ENCODE peak calls at places on chromosomes 5 and 9, in ten cellular contexts. X, O, U, E, I, H, L, N, C and K are unnamed samples.

GRCh38 chr9:95570150-95570549 is 53.4 kb upstream of the PTCH1 start:
- DNase-seq in X (no peak), O (no peak), U (peak; percentile 13), E (no peak), I (no peak), H (no peak), L (no peak), N (peak; percentile 39), C (no peak), K (no peak)

GRCh38 chr5:178196986-178197385 is 7.3 kb upstream of the HNRNPAB start:
- DNase-seq in X (no peak), O (no peak), U (no peak), E (no peak), I (no peak), H (no peak), L (no peak), N (no peak), C (no peak), K (no peak)

GRCh38 chr9:137589441-137590122 is 730 bp downstream of the ZMYND19 start:
- DNase-seq in X (no peak), O (no peak), U (peak; percentile 20), E (peak; percentile 40), I (peak; percentile 49), H (no peak), L (no peak), N (no peak), C (peak; percentile 39), K (peak; percentile 45)

GRCh38 chr9:121686930-121687541 is 35.6 kb downstream of the DAB2IP start:
- DNase-seq in X (peak; percentile 71), O (peak; percentile 78), U (peak; percentile 79), E (peak; percentile 77), I (peak; percentile 77), H (peak; percentile 87), L (peak; percentile 74), N (peak; percentile 71), C (peak; percentile 74), K (peak; percentile 88)

GRCh38 chr5:163838738-163839137 is 333.3 kb downstream of the MAT2B start:
- DNase-seq in X (no peak), O (no peak), U (no peak), E (no peak), I (no peak), H (no peak), L (no peak), N (no peak), C (no peak), K (no peak)

GRCh38 chr5:167731951-167732350 is 559.5 kb upstream of the WWC1 start:
- DNase-seq in X (no peak), O (no peak), U (no peak), E (no peak), I (no peak), H (no peak), L (no peak), N (no peak), C (no peak), K (no peak)

GRCh38 chr5:164052536-164053090 is 547.2 kb downstream of the MAT2B start:
- DNase-seq in X (no peak), O (no peak), U (peak; percentile 47), E (no peak), I (no peak), H (no peak), L (no peak), N (no peak), C (no peak), K (no peak)

GRCh38 chr9:137188490-137189296 is at the start of the genes ANAPC2 and SSNA1:
- DNase-seq in X (peak; percentile 96), O (peak; percentile 96), U (peak; percentile 96), E (peak; percentile 97), I (peak; percentile 95), H (peak; percentile 94), L (peak; percentile 93), N (peak; percentile 77), C (peak; percentile 98), K (peak; percentile 98)

GRCh38 chr9:117616436-117616835 is 87.8 kb upstream of the TLR4 start:
- DNase-seq in X (no peak), O (no peak), U (no peak), E (no peak), I (no peak), H (no peak), L (no peak), N (no peak), C (no peak), K (no peak)

GRCh38 chr5:67530609-67531255 is 334.1 kb upstream of the CD180 start:
- DNase-seq in X (no peak), O (no peak), U (no peak), E (no peak), I (no peak), H (no peak), L (no peak), N (no peak), C (no peak), K (no peak)
- TF ChIP-seq CTCF in X (no peak), O (no peak), U (no peak), E (no peak), I (no peak), H (no peak), L (no peak), N (no peak), C (no peak), K (no peak)

DNA sequence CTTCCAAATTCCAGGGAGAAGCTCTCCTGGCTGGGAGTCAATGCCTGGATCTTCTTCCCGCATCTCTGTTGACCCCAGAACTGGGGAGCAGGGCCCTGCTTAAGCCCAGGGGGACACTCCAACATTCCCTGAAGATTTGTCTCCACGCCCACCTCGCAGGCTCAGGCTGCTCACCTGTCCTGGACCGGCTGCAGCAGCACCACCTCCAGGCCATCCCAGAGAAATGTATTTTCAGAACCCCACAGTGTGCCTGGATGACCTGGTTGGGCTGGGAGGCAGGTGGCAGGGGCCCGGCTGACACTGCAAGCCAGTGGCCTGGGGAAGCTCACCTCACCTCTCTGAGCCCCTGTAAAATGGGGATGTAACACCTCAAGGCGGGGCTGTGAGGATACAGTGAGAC is 27.1 kb upstream of the ZBTB43 start:
- DNase-seq in X (no peak), O (no peak), U (no peak), E (no peak), I (no peak), H (no peak), L (no peak), N (no peak), C (peak; percentile 37), K (no peak)
- TF ChIP-seq CTCF in X (no peak), O (no peak), U (no peak), E (peak; percentile 13), I (no peak), H (no peak), L (no peak), N (peak; percentile 16), C (peak; percentile 40), K (peak; percentile 21)

GRCh38 chr5:94309166-94309565 is 309.2 kb downstream of the KIAA0825 start:
- DNase-seq in X (no peak), O (no peak), U (no peak), E (no peak), I (no peak), H (no peak), L (no peak), N (no peak), C (no peak), K (no peak)

GRCh38 chr5:94314507-94315170 is 303.8 kb downstream of the KIAA0825 start:
- DNase-seq in X (no peak), O (no peak), U (peak; percentile 25), E (no peak), I (no peak), H (no peak), L (no peak), N (no peak), C (peak; percentile 20), K (no peak)

GRCh38 chr5:94308442-94308841 is 310.0 kb downstream of the KIAA0825 start:
- DNase-seq in X (no peak), O (no peak), U (no peak), E (no peak), I (no peak), H (no peak), L (no peak), N (no peak), C (no peak), K (no peak)

GRCh38 chr5:94313188-94313587 is 305.2 kb downstream of the KIAA0825 start:
- DNase-seq in X (no peak), O (no peak), U (no peak), E (no peak), I (no peak), H (no peak), L (no peak), N (no peak), C (no peak), K (no peak)

GRCh38 chr5:94310870-94311269 is 307.5 kb downstream of the KIAA0825 start:
- DNase-seq in X (no peak), O (no peak), U (no peak), E (no peak), I (no peak), H (no peak), L (no peak), N (no peak), C (no peak), K (no peak)
- TF ChIP-seq CTCF in X (no peak), O (no peak), U (no peak), E (no peak), I (no peak), H (no peak), L (no peak), N (no peak), C (no peak), K (no peak)

GRCh38 chr9:969310-969692 is 7.2 kb upstream of the DMRT3 start:
- DNase-seq in X (no peak), O (no peak), U (no peak), E (no peak), I (no peak), H (no peak), L (no peak), N (no peak), C (peak; percentile 56), K (no peak)

GRCh38 chr9:967851-968641 is 8.4 kb upstream of the DMRT3 start:
- DNase-seq in X (no peak), O (no peak), U (no peak), E (no peak), I (no peak), H (no peak), L (no peak), N (no peak), C (peak; percentile 83), K (no peak)

GRCh38 chr9:971901-972511 is 4.4 kb upstream of the DMRT3 start:
- DNase-seq in X (no peak), O (peak; percentile 18), U (no peak), E (no peak), I (no peak), H (no peak), L (no peak), N (no peak), C (peak; percentile 92), K (peak; percentile 47)

GRCh38 chr9:970310-971002 is 6.0 kb upstream of the DMRT3 start:
- DNase-seq in X (no peak), O (no peak), U (no peak), E (no peak), I (no peak), H (no peak), L (no peak), N (no peak), C (peak; percentile 62), K (peak; percentile 29)

DNA sequence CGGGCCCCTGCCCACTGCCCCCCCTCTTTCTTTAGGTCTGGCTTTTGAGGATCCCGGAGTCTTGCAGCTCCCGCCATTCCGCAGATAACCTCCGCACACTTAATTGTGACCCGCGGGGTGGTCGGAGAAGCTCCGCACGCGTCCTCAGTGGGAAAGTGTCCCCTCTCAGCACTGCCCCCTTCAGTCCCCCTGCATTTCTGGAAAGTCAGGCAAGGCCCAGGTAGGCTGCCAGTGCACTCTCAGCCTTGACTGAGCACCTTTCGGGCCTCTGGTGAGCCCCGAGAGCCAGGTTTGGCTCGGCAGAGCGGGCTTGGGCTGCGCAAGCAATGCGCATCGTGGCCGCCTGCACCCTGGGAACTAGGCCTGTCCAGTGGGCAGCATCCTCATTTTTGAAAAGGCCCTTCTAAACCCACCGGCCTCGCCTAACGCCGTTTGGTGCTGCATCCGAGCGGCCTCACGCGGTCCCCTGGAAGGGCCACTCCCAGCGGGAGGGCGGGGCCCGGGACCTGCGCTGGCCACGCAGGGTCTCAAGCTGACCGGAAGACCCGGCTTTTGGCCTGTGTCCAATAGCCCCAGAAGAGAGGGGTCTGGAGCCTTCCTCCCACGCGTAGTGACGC is 6.7 kb upstream of the DMRT3 start:
- DNase-seq in X (no peak), O (no peak), U (no peak), E (no peak), I (no peak), H (no peak), L (no peak), N (no peak), C (peak; percentile 50), K (peak; percentile 36)
- TF ChIP-seq CTCF in X (no peak), O (no peak), U (no peak), E (no peak), I (no peak), H (no peak), L (no peak), N (no peak), C (peak; percentile 35), K (no peak)